ENCODE peak calls at places on chromosomes 5 and 9, in four cellular contexts. C is IMR-90, R is kidney epithelial cell, I is osteoblast. Y is an unnamed sample.

GRCh38 chr9:28539432-28539831 is 966.2 kb upstream of the C9orf72 start:
- DNase-seq in I (no peak), C (no peak), R (no peak), Y (no peak)

GRCh38 chr5:93609756-93610155 is 26.7 kb downstream of the NR2F1 start:
- DNase-seq in R (no peak), C (no peak), I (no peak), Y (no peak)

GRCh38 chr5:147935032-147935431 is 28.7 kb upstream of the C5orf46 start:
- DNase-seq in R (no peak), C (peak; percentile 62), I (no peak), Y (no peak)

GRCh38 chr5:119078870-119079269 is 8.0 kb downstream of the DMXL1 start:
- DNase-seq in R (no peak), I (no peak), C (peak; percentile 38), Y (no peak)

GRCh38 chr9:85038061-85038460 is 368.5 kb downstream of the NTRK2 start:
- DNase-seq in C (no peak), I (no peak), R (no peak), Y (no peak)

GRCh38 chr9:91045036-91045435 is 243.4 kb downstream of the SYK start:
- DNase-seq in C (no peak), R (no peak), I (no peak), Y (no peak)

GRCh38 chr9:85528142-85528541 is 213.6 kb downstream of the AGTPBP1 start:
- DNase-seq in C (no peak), I (peak; percentile 82), R (no peak), Y (no peak)

GRCh38 chr5:100148239-100148638 is 386.9 kb upstream of the FAM174A start:
- DNase-seq in I (no peak), R (no peak), C (no peak), Y (no peak)

GRCh38 chr5:127112347-127112864 is 39.1 kb upstream of the C5orf63 start:
- DNase-seq in R (no peak), I (no peak), C (no peak), Y (no peak)

GRCh38 chr9:114930063-114930812 is at the start of gene TNFSF8:
- DNase-seq in R (no peak), I (no peak), C (no peak), Y (no peak)

GRCh38 chr5:112793201-112793600 is 55.5 kb downstream of the APC start:
- DNase-seq in C (no peak), I (peak; percentile 4), R (no peak), Y (no peak)

GRCh38 chr9:76655970-76656369 is 108.3 kb upstream of the PCA3 start:
- DNase-seq in R (no peak), C (no peak), I (no peak), Y (no peak)

GRCh38 chr9:99192786-99193465 is 28.8 kb downstream of the ALG2 start:
- DNase-seq in I (no peak), C (peak; percentile 24), R (no peak), Y (no peak)

GRCh38 chr9:88312070-88312469 is 76.2 kb upstream of the SPIN1 start:
- DNase-seq in I (no peak), C (no peak), R (no peak), Y (no peak)

GRCh38 chr5:141681695-141682641 is at the start of gene ARAP3:
- DNase-seq in R (peak; percentile 47), C (peak; percentile 89), I (peak; percentile 98), Y (no peak)

GRCh38 chr5:160479926-160480325 is 58.3 kb downstream of the PTTG1 start:
- DNase-seq in I (peak; percentile 53), R (no peak), C (peak; percentile 84), Y (no peak)

GRCh38 chr5:120465281-120465961 is 1.3 kb downstream of the PRR16 start:
- DNase-seq in C (peak; percentile 64), R (no peak), I (peak; percentile 88), Y (no peak)

GRCh38 chr5:34707451-34708107 is 51.5 kb downstream of the RAI14 start:
- DNase-seq in C (no peak), R (no peak), I (no peak), Y (no peak)

GRCh38 chr9:107337676-107338590 is 54.9 kb downstream of the RAD23B start:
- DNase-seq in I (no peak), C (no peak), R (no peak), Y (no peak)

GRCh38 chr5:168307925-168308584 is 16.6 kb downstream of the WWC1 start:
- DNase-seq in I (no peak), C (no peak), R (no peak), Y (no peak)

GRCh38 chr5:53243403-53243802 is 133.8 kb upstream of the MOCS2 start:
- DNase-seq in C (no peak), I (no peak), R (no peak), Y (no peak)

GRCh38 chr5:136082390-136083193 is 50.1 kb upstream of the SMAD5 start:
- DNase-seq in R (no peak), I (peak; percentile 78), C (peak; percentile 77), Y (peak; percentile 59)

GRCh38 chr9:618478-618877 is 223.0 kb upstream of the DMRT1 start:
- DNase-seq in C (peak; percentile 67), I (no peak), R (no peak), Y (no peak)

GRCh38 chr9:96255698-96256097 is 46.3 kb downstream of the HSD17B3 start:
- DNase-seq in I (no peak), C (no peak), R (no peak), Y (no peak)

GRCh38 chr5:14491505-14491904 is 90.1 kb upstream of the OTULINL start:
- DNase-seq in I (peak; percentile 82), C (peak; percentile 75), R (no peak), Y (no peak)

GRCh38 chr9:91157891-91158660 is 203.6 kb downstream of the AUH start:
- DNase-seq in C (no peak), R (no peak), I (no peak), Y (no peak)

DNA sequence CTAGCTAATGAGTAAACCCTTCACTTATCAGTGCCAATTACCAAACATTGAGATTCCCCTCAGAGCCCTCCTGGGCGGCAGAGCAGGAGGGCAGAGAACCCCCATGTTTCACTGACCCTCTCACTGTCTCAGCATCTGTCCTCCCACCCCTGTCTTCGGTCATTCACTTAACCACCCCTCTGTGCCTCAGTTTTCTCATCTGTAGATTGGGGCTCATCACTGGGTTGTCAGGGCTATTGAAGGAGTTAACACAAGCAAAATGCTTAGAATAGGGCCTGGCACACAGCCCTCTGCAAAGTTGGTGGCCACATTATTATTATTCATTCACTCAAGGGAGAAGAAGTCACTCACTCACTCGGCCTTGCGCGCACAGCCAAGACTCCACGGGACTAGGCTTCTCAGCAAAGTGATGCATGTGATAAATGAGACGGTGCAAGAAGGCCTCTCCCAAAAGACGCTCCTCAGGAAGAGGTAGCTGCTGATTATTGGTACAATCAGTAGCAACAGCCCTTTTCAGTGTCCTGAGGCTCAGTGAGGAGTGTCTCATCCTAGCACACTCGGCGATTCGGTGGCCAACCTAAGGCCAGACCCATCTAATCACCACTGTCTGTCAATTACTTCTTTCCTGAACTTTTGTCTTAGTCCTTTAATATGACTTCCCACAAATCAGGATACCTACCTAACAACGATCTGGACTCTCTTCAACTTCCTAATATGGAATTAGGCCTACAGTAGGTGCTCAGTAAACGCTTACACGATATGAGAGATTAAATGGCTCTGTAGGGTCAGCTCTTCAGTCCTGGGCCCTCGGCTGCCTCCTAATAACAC is 7.9 kb downstream of the PDGFRB start:
- DNase-seq in R (no peak), I (no peak), C (no peak), Y (no peak)
- H3K4me3 ChIP-seq in R (no peak overlapping the region), I (no peak overlapping the region), C (no peak overlapping the region), Y (no peak overlapping the region)

DNA sequence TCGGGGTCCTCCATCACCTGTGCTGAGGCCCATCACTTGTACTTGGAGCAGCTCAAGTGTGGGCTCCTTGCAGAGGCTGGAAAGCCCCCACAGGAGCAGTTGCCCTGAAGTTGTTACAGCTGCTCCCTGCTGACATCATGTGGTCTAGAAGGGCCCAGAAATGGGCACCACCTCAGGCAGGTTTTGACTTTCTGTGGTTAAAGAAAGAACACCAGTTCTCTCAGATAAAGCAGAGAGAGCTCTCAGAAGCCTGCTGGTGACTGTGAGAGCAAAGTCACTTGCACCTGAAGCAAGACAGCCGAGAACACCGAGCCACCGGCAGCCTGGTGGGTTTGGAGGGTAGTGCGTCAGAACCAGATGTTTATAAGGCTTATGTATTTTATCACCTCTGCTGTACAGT is 70.4 kb downstream of the MVB12B start:
- DNase-seq in C (no peak), R (no peak), I (no peak), Y (no peak)
- TF ChIP-seq CTCF in C (no peak), R (peak; percentile 1), I (no peak), Y (no peak)

GRCh38 chr9:133237271-133237731 is 28.3 kb upstream of the OBP2B start:
- DNase-seq in C (no peak), I (peak; percentile 82), R (no peak), Y (no peak)

GRCh38 chr9:133238851-133239532 is 29.9 kb upstream of the OBP2B start:
- DNase-seq in C (peak; percentile 19), I (peak; percentile 97), R (no peak), Y (no peak)

GRCh38 chr9:133239533-133240090 is 30.6 kb upstream of the OBP2B start:
- DNase-seq in R (no peak), I (peak; percentile 23), C (no peak), Y (no peak)

GRCh38 chr9:133236291-133237071 is 27.4 kb upstream of the OBP2B start:
- DNase-seq in I (peak; percentile 57), C (no peak), R (no peak), Y (no peak)

DNA sequence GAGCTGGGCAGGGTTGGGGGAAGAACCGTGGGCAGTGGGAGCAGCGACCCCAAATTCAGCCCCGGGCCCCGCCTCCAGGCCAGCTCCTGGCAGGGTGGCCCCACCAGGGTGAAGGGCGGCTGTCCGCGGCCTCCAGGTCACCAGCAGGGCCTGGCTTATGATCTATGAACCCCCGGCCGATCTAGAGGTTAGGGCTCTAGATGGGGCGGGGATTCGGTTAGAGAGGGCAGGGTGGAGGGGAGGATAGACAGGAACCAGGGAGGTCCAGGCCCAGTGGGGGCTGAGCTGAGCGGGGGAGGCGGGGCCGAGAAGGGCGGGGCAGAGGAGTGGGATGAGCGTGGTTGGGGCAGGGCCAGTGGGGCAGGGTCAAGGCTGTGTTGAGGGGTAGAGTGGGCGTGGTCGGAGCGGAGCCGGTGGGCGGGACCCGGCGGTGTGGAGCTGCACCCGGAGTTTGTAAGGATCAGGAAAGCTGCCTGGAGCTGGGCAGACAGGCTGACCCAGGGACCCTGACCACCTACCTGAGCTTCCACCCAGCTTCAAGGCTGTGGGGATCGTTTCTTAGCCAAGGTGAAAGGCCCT is 29.3 kb upstream of the OBP2B start:
- DNase-seq in R (no peak), I (peak; percentile 80), C (no peak), Y (no peak)
- H3K4me3 ChIP-seq in R (no peak overlapping the region), I (peak overlapping the region; percentile 54), C (peak overlapping the region; percentile 7), Y (no peak overlapping the region)

DNA sequence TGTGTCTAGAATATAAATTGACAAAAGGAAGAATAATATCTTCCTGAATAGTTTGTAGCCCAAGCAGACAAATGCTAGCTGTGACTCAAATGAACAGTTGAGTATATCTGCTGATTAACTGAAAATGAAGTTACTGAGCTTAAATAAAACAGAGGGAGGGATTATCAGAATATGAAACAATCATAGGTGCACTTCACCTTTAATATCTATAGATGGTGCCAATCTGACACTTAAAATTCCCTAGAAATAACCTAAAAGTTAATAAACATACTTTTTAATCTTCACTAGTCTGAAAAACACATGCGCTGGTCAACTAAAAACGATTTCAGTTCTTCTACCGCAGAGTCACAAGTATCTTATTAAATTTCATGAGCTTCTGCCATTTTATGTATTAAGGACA is 280.8 kb upstream of the RASA1 start:
- DNase-seq in C (no peak), R (no peak), I (no peak), Y (no peak)
- TF ChIP-seq CTCF in C (no peak), R (no peak), I (no peak), Y (no peak)

Y was measured in HFF-Myc.